ENCODE peak calls at places on chromosomes 12 and 14, in seven cellular contexts. V is aorta; R is A549; L is endothelial cell of umbilical vein; G is CD4-positive, CD25-positive, alpha-beta regulatory T cell; N is neuronal stem cell; E is effector memory CD4-positive, alpha-beta T cell. C is an unnamed sample. For H3K4me1, the result is how much of the 10 kb centered on the place peaks cover.

GRCh38 chr12:12533238-12533829 is 29.3 kb downstream of the DUSP16 start:
- DNase-seq in V (no peak), R (peak), L (no peak), G (no peak), N (no peak), E (no peak), C (peak)

GRCh38 chr12:40989785-40990184 is 198.3 kb upstream of the PDZRN4 start:
- DNase-seq in V (no peak), R (no peak), L (no peak), G (no peak), N (no peak), E (no peak), C (no peak)

GRCh38 chr12:54166543-54167499 is 22.0 kb downstream of the SMUG1 start:
- DNase-seq in V (no peak), R (no peak), L (no peak), G (no peak), N (no peak), E (no peak), C (no peak)

GRCh38 chr12:50220357-50221061 is 53.3 kb upstream of the CERS5 start:
- DNase-seq in V (no peak), R (peak), L (peak), G (no peak), N (no peak), E (no peak), C (no peak)

GRCh38 chr14:35405304-35405996 is 901 bp upstream of the NFKBIA start:
- DNase-seq in V (no peak), R (no peak), L (no peak), G (no peak), N (no peak), E (no peak), C (peak)

GRCh38 chr12:46546634-46547273 is 174.2 kb upstream of the SLC38A2 start:
- DNase-seq in V (no peak), R (no peak), L (no peak), G (peak), N (no peak), E (no peak), C (no peak)

GRCh38 chr12:131850856-131851559 is 22.8 kb downstream of the MMP17 start:
- DNase-seq in V (no peak), R (peak), L (no peak), G (no peak), N (no peak), E (no peak), C (no peak)

GRCh38 chr12:131057722-131058515 is 104.2 kb downstream of the ADGRD1 start:
- DNase-seq in V (peak), R (no peak), L (no peak), G (no peak), N (no peak), E (no peak), C (no peak)

GRCh38 chr12:120470150-120470817 is 736 bp upstream of the SRSF9 start:
- DNase-seq in V (no peak), R (peak), L (no peak), G (no peak), N (peak), E (no peak), C (no peak)

GRCh38 chr12:25436206-25436912 is 116.7 kb downstream of the LMNTD1 start:
- DNase-seq in V (no peak), R (peak), L (peak), G (peak), N (peak), E (no peak), C (peak)

GRCh38 chr14:22168092-22168955 is 420.7 kb downstream of the DAD1 start:
- DNase-seq in V (no peak), R (no peak), L (no peak), G (no peak), N (no peak), E (no peak), C (no peak)

GRCh38 chr12:96237035-96237434 is 42.9 kb downstream of the ELK3 start:
- DNase-seq in V (no peak), R (no peak), L (no peak), G (no peak), N (no peak), E (no peak), C (no peak)

GRCh38 chr14:58599145-58599544 is 38.6 kb upstream of the DACT1 start:
- DNase-seq in V (no peak), R (no peak), L (no peak), G (no peak), N (no peak), E (no peak), C (no peak)

GRCh38 chr14:66009104-66009503 is 477.1 kb upstream of the CCDC196 start:
- DNase-seq in V (no peak), R (peak), L (no peak), G (no peak), N (peak), E (no peak), C (no peak)

GRCh38 chr12:11814362-11814761 is 164.9 kb downstream of the ETV6 start:
- DNase-seq in V (no peak), R (no peak), L (peak), G (no peak), N (no peak), E (no peak), C (no peak)

GRCh38 chr12:59916988-59917387 is 321.2 kb downstream of the SLC16A7 start:
- DNase-seq in V (no peak), R (no peak), L (no peak), G (no peak), N (no peak), E (no peak), C (no peak)

DNA sequence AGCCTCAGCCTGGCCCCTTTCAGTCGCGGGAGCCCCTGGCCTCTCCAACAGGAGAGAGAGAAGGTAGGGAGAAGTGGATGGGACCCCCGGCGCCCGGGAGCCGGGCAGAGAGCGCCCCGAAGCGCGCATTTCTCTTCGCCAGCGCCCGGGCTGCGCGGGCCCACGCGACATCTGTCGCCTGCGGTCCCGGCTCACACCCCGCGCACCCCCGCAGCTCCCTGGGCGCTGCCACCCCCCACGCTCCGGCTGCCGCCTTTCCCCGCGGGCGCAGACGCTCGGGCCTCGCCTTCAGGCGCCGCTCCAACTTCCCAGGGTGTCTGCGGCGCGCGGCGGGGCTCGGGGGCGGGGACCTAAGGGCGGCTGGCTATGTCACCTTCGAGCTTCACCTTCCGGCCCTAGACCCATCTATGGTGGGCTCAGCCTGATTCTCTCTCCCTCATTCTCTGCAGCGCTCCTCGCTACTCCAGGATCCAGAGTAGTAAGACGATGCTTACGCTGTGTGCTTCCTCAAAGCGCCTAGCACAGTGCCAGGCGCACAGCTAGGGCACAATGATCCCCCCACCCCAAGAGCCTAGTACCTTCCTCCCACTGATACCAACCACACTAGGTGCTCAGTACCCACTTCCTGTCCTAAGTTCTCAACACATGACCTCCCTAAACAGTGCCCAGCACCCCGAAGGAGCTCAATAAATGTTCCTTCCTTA is 1.6 kb downstream of the HRK start:
- DNase-seq in V (no peak), R (no peak), L (no peak), G (no peak), N (no peak), E (no peak), C (no peak)
- H3K4me3 ChIP-seq in V (no peak), R (peak), L (no peak), G (no peak), N (peak), E (no peak), C (peak)

GRCh38 chr12:111100003-111100402 is 179.6 kb upstream of the MYL2 start:
- DNase-seq in V (no peak), R (no peak), L (no peak), G (no peak), N (no peak), E (no peak), C (no peak)

GRCh38 chr12:111101003-111101402 is 180.6 kb upstream of the MYL2 start:
- DNase-seq in V (no peak), R (no peak), L (no peak), G (no peak), N (no peak), E (no peak), C (no peak)

GRCh38 chr12:111100554-111100953 is 180.2 kb upstream of the MYL2 start:
- DNase-seq in V (no peak), R (no peak), L (no peak), G (no peak), N (no peak), E (no peak), C (no peak)

GRCh38 chr12:111102062-111102735 is 181.8 kb upstream of the MYL2 start:
- DNase-seq in V (no peak), R (no peak), L (no peak), G (no peak), N (no peak), E (no peak), C (no peak)

GRCh38 chr12:111099186-111099585 is 178.8 kb upstream of the MYL2 start:
- DNase-seq in V (no peak), R (no peak), L (no peak), G (no peak), N (no peak), E (no peak), C (no peak)
- H3K4me1 ChIP-seq in V (under half), R (under half), L (under half), G (under half), N (under half), E (under half), C (under half)

GRCh38 chr12:70154960-70155589 is 88.2 kb upstream of the CNOT2 start:
- DNase-seq in V (no peak), R (peak), L (no peak), G (no peak), N (peak), E (no peak), C (no peak)
- H3K4me3 ChIP-seq in V (no peak), R (no peak), L (no peak), G (no peak), N (no peak), E (no peak), C (no peak)

DNA sequence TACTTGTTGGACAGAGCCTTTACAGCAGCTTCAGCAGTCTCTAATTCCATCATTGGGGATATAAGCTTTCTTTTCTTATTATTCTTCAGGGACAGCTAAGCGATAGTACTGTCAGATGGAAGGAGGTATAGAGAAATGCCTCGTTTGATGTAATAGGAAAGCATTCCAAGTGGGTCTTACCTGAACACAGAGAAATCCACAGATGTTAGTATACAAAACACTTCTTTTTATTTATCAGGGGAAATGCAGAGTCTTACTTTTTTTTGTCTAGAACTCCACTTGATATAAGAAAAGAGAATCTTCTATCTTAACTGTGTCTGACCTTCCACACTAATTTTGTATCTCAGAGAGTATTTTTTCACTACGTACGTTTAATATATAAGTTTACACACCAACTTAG is 1.9 kb downstream of the SYT1 start:
- DNase-seq in V (no peak), R (no peak), L (no peak), G (no peak), N (no peak), E (no peak), C (no peak)
- H3K4me1 ChIP-seq in V (under half), R (under half), L (under half), G (under half), N (under half), E (under half), C (under half)

DNA sequence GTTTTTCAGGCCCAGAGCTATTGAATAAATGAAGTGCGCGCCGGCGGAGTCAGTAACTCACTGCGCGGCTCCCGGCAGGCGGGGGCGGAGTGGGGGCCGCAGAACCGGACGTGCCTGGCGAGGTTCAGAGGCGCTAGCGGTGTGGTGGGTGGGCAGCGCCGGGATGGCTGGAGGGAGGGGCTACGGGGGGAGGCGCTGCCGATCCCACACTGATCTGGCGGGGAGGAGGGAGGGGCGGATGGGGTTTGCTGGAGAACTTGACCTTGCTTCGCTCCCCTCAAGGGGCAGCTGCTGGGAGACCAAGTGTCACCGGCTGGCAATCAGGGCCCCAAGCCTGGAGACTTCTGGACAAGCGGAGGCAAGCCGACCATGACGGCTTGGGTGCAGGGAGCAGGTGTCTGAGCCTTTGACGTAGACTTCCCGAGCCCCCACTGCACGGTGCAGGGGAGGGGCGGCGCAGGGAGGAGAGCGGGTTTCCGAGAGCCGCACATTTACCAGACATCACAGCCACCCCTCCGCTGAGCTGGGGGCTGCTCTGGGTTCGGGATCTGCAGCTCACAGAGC is 174.1 kb upstream of the RTL1 start:
- DNase-seq in V (peak), R (no peak), L (peak), G (no peak), N (peak), E (no peak), C (no peak)
- H3K4me3 ChIP-seq in V (no peak), R (no peak), L (no peak), G (no peak), N (peak), E (no peak), C (no peak)

DNA sequence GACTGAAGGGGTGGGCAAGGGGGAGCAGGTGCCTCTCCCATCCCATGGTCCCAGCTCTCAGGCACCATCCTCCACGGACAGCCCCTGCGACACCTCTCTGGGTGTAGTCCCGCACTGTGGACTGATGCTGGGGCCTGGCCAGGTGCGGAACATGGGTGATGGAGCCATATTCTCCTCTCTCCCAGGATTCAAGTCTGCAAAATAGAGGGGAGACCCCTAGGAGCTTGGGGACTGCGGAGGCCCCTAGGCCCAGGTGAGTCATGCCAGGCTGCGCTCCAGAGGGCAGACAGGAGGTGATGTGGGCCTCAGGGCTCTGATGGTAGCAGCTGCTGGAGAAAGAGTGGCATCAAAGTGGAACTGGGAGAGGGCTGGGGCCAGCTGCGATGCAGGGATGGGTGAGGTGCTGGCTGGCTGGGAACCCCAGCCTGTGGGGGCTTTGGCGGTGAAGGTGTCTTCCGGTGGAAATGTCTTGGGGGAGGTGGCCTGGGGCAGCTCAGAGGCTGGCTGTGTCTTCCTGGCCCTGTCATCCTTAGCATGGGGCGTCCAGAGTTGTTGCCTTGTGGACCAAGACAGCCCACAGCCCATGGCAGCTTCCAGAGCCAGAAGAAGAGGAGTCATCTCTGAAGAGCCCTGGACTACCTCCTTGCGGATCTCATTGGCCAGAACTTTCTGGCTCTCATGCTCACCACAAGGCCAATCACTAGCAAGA is 149.1 kb downstream of the KIF26A start:
- DNase-seq in V (peak), R (no peak), L (no peak), G (no peak), N (no peak), E (no peak), C (peak)
- H3K4me1 ChIP-seq in V (under half), R (under half), L (under half), G (under half), N (under half), E (under half), C (under half)

GRCh38 chr12:66200110-66200509 is 11.1 kb downstream of the IRAK3 start:
- DNase-seq in V (no peak), R (no peak), L (no peak), G (no peak), N (no peak), E (no peak), C (no peak)

GRCh38 chr12:66199141-66199540 is 10.1 kb downstream of the IRAK3 start:
- DNase-seq in V (no peak), R (no peak), L (no peak), G (no peak), N (no peak), E (no peak), C (no peak)

DNA sequence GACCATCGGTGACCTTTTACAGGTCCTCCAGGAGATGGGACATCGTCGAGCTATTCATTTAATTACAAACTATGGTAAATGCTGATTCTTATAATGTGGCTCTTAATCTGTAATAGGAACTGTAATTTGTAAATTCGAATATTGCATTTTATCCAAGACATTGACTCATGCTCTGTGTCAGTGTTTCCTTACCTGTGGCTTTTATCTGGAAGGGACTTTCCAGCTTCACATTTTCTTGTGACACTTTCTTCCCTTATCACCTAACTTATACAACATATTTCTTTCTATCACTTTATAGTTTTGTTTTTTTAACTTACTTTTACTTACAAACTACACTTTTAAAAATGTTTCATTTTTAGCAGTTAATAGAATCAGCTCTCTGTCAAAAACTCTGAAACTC is 14.8 kb downstream of the IRAK3 start:
- DNase-seq in V (no peak), R (no peak), L (no peak), G (no peak), N (no peak), E (no peak), C (no peak)
- H3K4me3 ChIP-seq in V (no peak), R (no peak), L (no peak), G (peak), N (no peak), E (no peak), C (no peak)